ENCODE peak calls at places on chromosome X, in five cellular contexts. One of them, this sample, is unnamed.

GRCh38 chrX:16101581-16101980 is 21.8 kb upstream of the GRPR start:
- DNase-seq in trophoblast cell: no peak
- DNase-seq in H9: no peak
- DNase-seq in mesenchymal stem cell: no peak
- DNase-seq in mesendoderm: peak
- DNase-seq in this sample: no peak

GRCh38 chrX:118239471-118239870 is 106.4 kb upstream of the WDR44 start:
- DNase-seq in mesendoderm: no peak
- DNase-seq in trophoblast cell: no peak
- DNase-seq in mesenchymal stem cell: no peak
- DNase-seq in H9: no peak
- DNase-seq in this sample: peak

GRCh38 chrX:42519666-42520231 is 258.2 kb downstream of the PPP1R2C start:
- DNase-seq in H9: no peak
- DNase-seq in mesendoderm: no peak
- DNase-seq in mesenchymal stem cell: peak
- DNase-seq in trophoblast cell: peak
- DNase-seq in this sample: peak

GRCh38 chrX:154378059-154378798 is 866 bp upstream of the EMD start:
- DNase-seq in trophoblast cell: no peak
- DNase-seq in mesenchymal stem cell: no peak
- DNase-seq in mesendoderm: no peak
- DNase-seq in H9: peak
- DNase-seq in this sample: peak

GRCh38 chrX:23952984-23953907 is 45.4 kb downstream of the CXorf58 start:
- DNase-seq in H9: peak
- DNase-seq in mesendoderm: peak
- DNase-seq in mesenchymal stem cell: no peak
- DNase-seq in trophoblast cell: peak
- DNase-seq in this sample: no peak

GRCh38 chrX:110006826-110007375 is 4.0 kb downstream of the TMEM164 start:
- DNase-seq in trophoblast cell: no peak
- DNase-seq in H9: no peak
- DNase-seq in mesendoderm: no peak
- DNase-seq in mesenchymal stem cell: no peak
- DNase-seq in this sample: peak

GRCh38 chrX:84192006-84192405 is 4.0 kb upstream of the RPS6KA6 start:
- DNase-seq in mesendoderm: no peak
- DNase-seq in mesenchymal stem cell: no peak
- DNase-seq in H9: no peak
- DNase-seq in trophoblast cell: no peak
- DNase-seq in this sample: no peak

GRCh38 chrX:33725556-33726232 is 406.4 kb downstream of the FAM47A start:
- DNase-seq in trophoblast cell: no peak
- DNase-seq in mesenchymal stem cell: peak
- DNase-seq in H9: peak
- DNase-seq in mesendoderm: peak
- DNase-seq in this sample: no peak

GRCh38 chrX:107542500-107542899 is 85.8 kb upstream of the PRPS1 start:
- DNase-seq in trophoblast cell: peak
- DNase-seq in H9: peak
- DNase-seq in mesenchymal stem cell: peak
- DNase-seq in mesendoderm: peak
- DNase-seq in this sample: peak

GRCh38 chrX:83004012-83004411 is 504.1 kb upstream of the POU3F4 start:
- DNase-seq in H9: no peak
- DNase-seq in mesenchymal stem cell: no peak
- DNase-seq in mesendoderm: no peak
- DNase-seq in trophoblast cell: no peak
- DNase-seq in this sample: no peak

GRCh38 chrX:135213200-135213844 is 38.5 kb upstream of the ETDA start:
- DNase-seq in mesendoderm: no peak
- DNase-seq in H9: no peak
- DNase-seq in mesenchymal stem cell: no peak
- DNase-seq in trophoblast cell: no peak
- DNase-seq in this sample: no peak

GRCh38 chrX:92351531-92351930 is 572.4 kb downstream of the PCDH11X start:
- DNase-seq in mesendoderm: no peak
- DNase-seq in H9: no peak
- DNase-seq in mesenchymal stem cell: no peak
- DNase-seq in trophoblast cell: no peak
- DNase-seq in this sample: no peak

GRCh38 chrX:45623266-45623665 is 422.6 kb upstream of the DIPK2B start:
- DNase-seq in trophoblast cell: peak
- DNase-seq in H9: no peak
- DNase-seq in mesenchymal stem cell: peak
- DNase-seq in mesendoderm: no peak
- DNase-seq in this sample: peak

GRCh38 chrX:22220941-22221340 is 51.8 kb upstream of the CBLL2 start:
- DNase-seq in trophoblast cell: peak
- DNase-seq in mesendoderm: peak
- DNase-seq in mesenchymal stem cell: peak
- DNase-seq in H9: no peak
- DNase-seq in this sample: peak

GRCh38 chrX:50697691-50698090 is 116.3 kb downstream of the SHROOM4 start:
- DNase-seq in mesendoderm: peak
- DNase-seq in trophoblast cell: peak
- DNase-seq in mesenchymal stem cell: peak
- DNase-seq in H9: no peak
- DNase-seq in this sample: peak

GRCh38 chrX:22855693-22856092 is 144.1 kb upstream of the DDX53 start:
- DNase-seq in trophoblast cell: peak
- DNase-seq in mesendoderm: peak
- DNase-seq in H9: no peak
- DNase-seq in mesenchymal stem cell: no peak
- DNase-seq in this sample: no peak

GRCh38 chrX:69109706-69110635 is 55.3 kb downstream of the PJA1 start:
- DNase-seq in trophoblast cell: peak
- DNase-seq in H9: peak
- DNase-seq in mesenchymal stem cell: peak
- DNase-seq in mesendoderm: peak
- DNase-seq in this sample: peak
- H2BK5ac ChIP-seq in trophoblast cell: no peak
- H2BK5ac ChIP-seq in H9: no peak
- H2BK5ac ChIP-seq in mesenchymal stem cell: no peak
- H2BK5ac ChIP-seq in mesendoderm: peak
- H2BK5ac ChIP-seq in this sample: no peak

DNA sequence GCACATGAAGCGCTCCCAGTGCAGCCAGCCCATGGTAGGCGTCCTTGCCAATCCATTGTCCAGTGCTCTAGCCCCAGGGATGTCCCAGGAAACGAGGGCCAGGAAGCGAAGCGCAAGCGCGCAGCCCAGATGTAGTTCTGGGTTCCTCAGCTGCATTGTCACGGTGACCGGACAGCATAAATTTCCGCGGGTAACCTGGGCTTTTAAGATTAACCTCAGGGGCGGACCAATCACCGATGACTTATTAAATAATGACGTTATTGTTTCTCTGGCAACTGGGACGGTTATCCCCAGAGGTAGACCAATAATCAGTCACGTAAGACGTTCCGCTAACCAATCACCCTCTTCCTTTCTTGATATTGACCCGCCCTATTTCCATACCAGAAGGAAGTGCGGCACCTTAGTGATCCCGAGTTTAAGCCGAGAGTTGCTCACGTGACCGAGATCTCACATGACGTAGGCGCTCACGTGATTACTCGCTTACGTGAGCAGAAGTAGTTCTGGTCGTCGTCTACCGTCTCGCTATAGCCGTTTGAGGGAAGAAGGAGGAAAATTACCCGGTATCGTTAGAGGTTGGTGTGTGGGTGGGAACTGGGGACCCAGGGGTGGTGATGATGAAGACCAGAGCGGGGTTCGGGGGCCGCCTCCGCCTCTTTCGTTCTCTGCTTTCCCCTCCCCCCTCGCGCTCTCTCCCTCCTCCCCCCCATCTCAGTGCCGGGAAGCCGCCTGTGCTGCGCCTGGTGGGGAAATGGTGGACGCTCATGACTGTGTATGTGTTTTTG is at the start of the genes GLA and HNRNPH2:
- DNase-seq in mesenchymal stem cell: peak
- DNase-seq in trophoblast cell: peak
- DNase-seq in H9: peak
- DNase-seq in mesendoderm: peak
- DNase-seq in this sample: peak
- H2BK5ac ChIP-seq in mesenchymal stem cell: peak
- H2BK5ac ChIP-seq in trophoblast cell: peak
- H2BK5ac ChIP-seq in H9: no peak
- H2BK5ac ChIP-seq in mesendoderm: no peak
- H2BK5ac ChIP-seq in this sample: peak

GRCh38 chrX:1453390-1453783 is 678 bp upstream of the ASMTL start:
- DNase-seq in H9: no peak
- DNase-seq in trophoblast cell: no peak
- DNase-seq in mesendoderm: no peak
- DNase-seq in mesenchymal stem cell: no peak
- DNase-seq in this sample: no peak

GRCh38 chrX:1451251-1451675 is 1.4 kb downstream of the ASMTL start:
- DNase-seq in trophoblast cell: no peak
- DNase-seq in mesendoderm: no peak
- DNase-seq in H9: peak
- DNase-seq in mesenchymal stem cell: no peak
- DNase-seq in this sample: no peak

GRCh38 chrX:1452497-1453389 is at the start of gene ASMTL:
- DNase-seq in mesenchymal stem cell: peak
- DNase-seq in H9: peak
- DNase-seq in trophoblast cell: peak
- DNase-seq in mesendoderm: peak
- DNase-seq in this sample: peak

GRCh38 chrX:1450381-1451161 is 2.1 kb downstream of the ASMTL start:
- DNase-seq in mesenchymal stem cell: no peak
- DNase-seq in trophoblast cell: no peak
- DNase-seq in H9: peak
- DNase-seq in mesendoderm: no peak
- DNase-seq in this sample: no peak

GRCh38 chrX:1451676-1452496 is 823 bp downstream of the ASMTL start:
- DNase-seq in trophoblast cell: no peak
- DNase-seq in H9: peak
- DNase-seq in mesenchymal stem cell: no peak
- DNase-seq in mesendoderm: no peak
- DNase-seq in this sample: no peak
- H2BK5ac ChIP-seq in trophoblast cell: no peak
- H2BK5ac ChIP-seq in H9: no peak
- H2BK5ac ChIP-seq in mesenchymal stem cell: no peak
- H2BK5ac ChIP-seq in mesendoderm: no peak
- H2BK5ac ChIP-seq in this sample: no peak

GRCh38 chrX:55908685-55909212 is 191.2 kb downstream of the RRAGB start:
- DNase-seq in trophoblast cell: peak
- DNase-seq in mesenchymal stem cell: peak
- DNase-seq in H9: peak
- DNase-seq in mesendoderm: peak
- DNase-seq in this sample: no peak
- H2BK5ac ChIP-seq in trophoblast cell: peak
- H2BK5ac ChIP-seq in mesenchymal stem cell: no peak
- H2BK5ac ChIP-seq in H9: no peak
- H2BK5ac ChIP-seq in mesendoderm: peak
- H2BK5ac ChIP-seq in this sample: no peak

DNA sequence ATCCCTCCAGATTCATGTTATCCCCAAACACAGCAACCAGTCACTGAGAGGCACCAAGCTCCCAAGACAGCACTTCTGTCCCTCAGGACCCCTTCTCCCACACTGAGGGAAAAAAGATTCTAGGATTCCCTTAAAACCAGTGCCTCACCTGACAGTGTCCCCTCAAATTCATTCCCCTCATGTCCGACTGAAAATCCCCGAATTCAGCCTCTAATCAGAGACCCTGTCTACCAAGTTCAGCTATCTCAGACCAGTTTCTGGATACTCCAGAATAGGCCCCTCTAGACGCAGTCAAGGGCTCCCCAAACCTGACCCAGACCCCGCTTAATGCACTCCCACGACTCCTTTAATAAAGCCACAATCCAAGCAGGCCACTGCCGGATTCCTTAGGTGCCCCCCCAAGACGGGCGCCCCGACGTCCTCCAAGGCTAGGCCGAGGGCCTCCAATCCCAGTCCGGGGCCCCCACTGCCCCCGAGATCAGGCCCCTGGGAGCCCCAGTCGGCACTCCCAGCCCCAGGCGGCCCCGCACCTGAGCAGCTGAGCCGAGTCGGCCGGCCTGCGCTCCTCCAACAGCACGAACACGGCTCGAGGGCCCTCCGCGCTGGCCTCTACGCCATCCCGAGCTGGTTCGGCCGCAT is 457 bp downstream of the TFE3 start:
- DNase-seq in H9: no peak
- DNase-seq in mesenchymal stem cell: no peak
- DNase-seq in trophoblast cell: no peak
- DNase-seq in mesendoderm: no peak
- DNase-seq in this sample: no peak
- H2BK5ac ChIP-seq in H9: no peak
- H2BK5ac ChIP-seq in mesenchymal stem cell: peak
- H2BK5ac ChIP-seq in trophoblast cell: peak
- H2BK5ac ChIP-seq in mesendoderm: no peak
- H2BK5ac ChIP-seq in this sample: peak

GRCh38 chrX:46992070-46992469 is 79.8 kb downstream of the JADE3 start:
- DNase-seq in H9: no peak
- DNase-seq in trophoblast cell: no peak
- DNase-seq in mesenchymal stem cell: no peak
- DNase-seq in mesendoderm: no peak
- DNase-seq in this sample: no peak

GRCh38 chrX:46989548-46989947 is 77.3 kb downstream of the JADE3 start:
- DNase-seq in mesendoderm: no peak
- DNase-seq in H9: no peak
- DNase-seq in mesenchymal stem cell: no peak
- DNase-seq in trophoblast cell: no peak
- DNase-seq in this sample: no peak

GRCh38 chrX:46994096-46994495 is 81.9 kb downstream of the JADE3 start:
- DNase-seq in mesendoderm: no peak
- DNase-seq in mesenchymal stem cell: no peak
- DNase-seq in trophoblast cell: no peak
- DNase-seq in H9: no peak
- DNase-seq in this sample: peak

DNA sequence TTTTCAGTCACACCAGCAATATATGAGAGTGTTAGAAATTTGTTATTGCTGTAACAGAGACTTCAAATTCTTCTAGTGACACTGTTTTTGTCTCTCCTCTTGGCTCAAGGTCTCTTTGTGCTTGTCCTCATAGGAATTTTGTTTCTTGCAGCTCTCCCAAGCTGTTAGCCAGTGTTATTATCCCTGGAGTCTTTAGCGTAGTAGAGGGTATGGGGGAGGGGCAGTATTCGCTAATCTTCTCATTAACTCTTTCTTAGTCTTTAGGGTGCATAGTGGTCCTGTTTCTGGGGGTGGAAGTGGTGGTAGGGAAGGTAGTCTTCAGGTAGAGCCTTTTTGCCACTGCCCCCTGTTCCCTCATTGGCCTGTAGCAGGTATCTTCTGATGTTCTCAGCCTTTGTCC is 79.4 kb downstream of the JADE3 start:
- DNase-seq in H9: no peak
- DNase-seq in mesenchymal stem cell: no peak
- DNase-seq in trophoblast cell: no peak
- DNase-seq in mesendoderm: peak
- DNase-seq in this sample: no peak
- H2BK5ac ChIP-seq in H9: no peak
- H2BK5ac ChIP-seq in mesenchymal stem cell: no peak
- H2BK5ac ChIP-seq in trophoblast cell: no peak
- H2BK5ac ChIP-seq in mesendoderm: no peak
- H2BK5ac ChIP-seq in this sample: no peak